ENCODE peak calls at places on chromosomes 3 and 15, in ten cellular contexts. A is H9; G is CD4-positive, alpha-beta T cell; D is uterus; R is heart right ventricle; N is endodermal cell; I is trophoblast cell; V is body of pancreas; C is colonic mucosa; P is AG04450. X is an unnamed sample.

GRCh38 chr3:194135806-194136518 is at the start of gene HES1:
- DNase-seq in A (peak; percentile 97), G (no peak), D (peak; percentile 93), R (peak; percentile 96), N (peak; percentile 99), I (peak; percentile 97), V (peak; percentile 96), C (peak; percentile 96), P (peak; percentile 95), X (peak; percentile 93)

GRCh38 chr15:44066211-44066827 is 128.8 kb downstream of the FRMD5 start:
- DNase-seq in A (peak; percentile 66), G (peak; percentile 18), D (no peak), R (peak; percentile 54), N (peak; percentile 87), I (peak; percentile 97), V (peak; percentile 66), C (peak; percentile 72), P (peak; percentile 29), X (no peak)

GRCh38 chr3:121735047-121735696 is 14.4 kb downstream of the GOLGB1 start:
- DNase-seq in A (no peak), G (no peak), D (no peak), R (no peak), N (no peak), I (peak; percentile 25), V (no peak), C (no peak), P (no peak), X (no peak)

GRCh38 chr3:131630117-131630516 is 127.3 kb upstream of the MRPL3 start:
- DNase-seq in A (no peak), G (no peak), D (no peak), R (no peak), N (no peak), I (no peak), V (no peak), C (no peak), P (no peak), X (no peak)

GRCh38 chr3:172218350-172219323 is 179.3 kb downstream of the FNDC3B start:
- DNase-seq in A (no peak), G (no peak), D (no peak), R (no peak), N (no peak), I (peak; percentile 49), V (no peak), C (no peak), P (no peak), X (no peak)

GRCh38 chr15:38531509-38531908 is 33.1 kb downstream of the RASGRP1 start:
- DNase-seq in A (no peak), G (no peak), D (no peak), R (no peak), N (no peak), I (no peak), V (no peak), C (no peak), P (no peak), X (no peak)

GRCh38 chr3:111695584-111696213 is 100.6 kb upstream of the ZBED2 start:
- DNase-seq in A (no peak), G (no peak), D (no peak), R (no peak), N (no peak), I (peak; percentile 41), V (no peak), C (no peak), P (peak; percentile 32), X (no peak)

GRCh38 chr15:84079885-84080777 is 155.4 kb upstream of the GOLGA6L4 start:
- DNase-seq in A (peak; percentile 74), G (peak; percentile 8), D (no peak), R (peak; percentile 3), N (peak; percentile 85), I (peak; percentile 25), V (peak; percentile 26), C (peak; percentile 21), P (no peak), X (peak; percentile 16)

GRCh38 chr3:45817788-45818523 is 21.6 kb upstream of the SLC6A20 start:
- DNase-seq in A (no peak), G (no peak), D (peak; percentile 78), R (peak; percentile 15), N (no peak), I (peak; percentile 94), V (peak; percentile 62), C (no peak), P (peak; percentile 97), X (no peak)

GRCh38 chr15:94080416-94080815 is 150.9 kb upstream of the MCTP2 start:
- DNase-seq in A (peak; percentile 57), G (no peak), D (no peak), R (peak; percentile 35), N (peak; percentile 73), I (no peak), V (no peak), C (no peak), P (no peak), X (peak; percentile 58)

GRCh38 chr3:43259626-43260025 is 26.7 kb upstream of the SNRK start:
- DNase-seq in A (no peak), G (no peak), D (no peak), R (no peak), N (no peak), I (no peak), V (no peak), C (no peak), P (no peak), X (no peak)

GRCh38 chr15:29530966-29531365 is 261.3 kb upstream of the NSMCE3 start:
- DNase-seq in A (no peak), G (no peak), D (no peak), R (no peak), N (no peak), I (no peak), V (no peak), C (no peak), P (no peak), X (no peak)

GRCh38 chr15:75024102-75024636 is 779 bp downstream of the PPCDC start:
- DNase-seq in A (no peak), G (no peak), D (no peak), R (no peak), N (no peak), I (peak; percentile 26), V (peak; percentile 33), C (no peak), P (no peak), X (no peak)

GRCh38 chr3:52237659-52238172 is 1.2 kb downstream of the TWF2 start:
- DNase-seq in A (peak; percentile 68), G (no peak), D (peak; percentile 89), R (peak; percentile 75), N (peak; percentile 81), I (peak; percentile 49), V (peak; percentile 76), C (peak; percentile 65), P (peak; percentile 66), X (peak; percentile 86)

GRCh38 chr3:179347108-179347382 is 464 bp upstream of the MFN1 start:
- DNase-seq in A (no peak), G (no peak), D (no peak), R (no peak), N (no peak), I (no peak), V (no peak), C (no peak), P (no peak), X (no peak)

GRCh38 chr3:15436246-15436645 is 8.8 kb downstream of the EAF1 start:
- DNase-seq in A (no peak), G (no peak), D (no peak), R (no peak), N (no peak), I (no peak), V (no peak), C (no peak), P (no peak), X (no peak)

GRCh38 chr3:15443826-15444524 is 16.6 kb downstream of the EAF1 start:
- DNase-seq in A (no peak), G (no peak), D (no peak), R (no peak), N (no peak), I (no peak), V (no peak), C (no peak), P (no peak), X (no peak)

GRCh38 chr3:15439476-15439875 is 12.1 kb downstream of the EAF1 start:
- DNase-seq in A (no peak), G (no peak), D (no peak), R (no peak), N (no peak), I (no peak), V (no peak), C (no peak), P (no peak), X (no peak)

GRCh38 chr3:15438988-15439387 is 11.6 kb downstream of the EAF1 start:
- DNase-seq in A (no peak), G (no peak), D (no peak), R (no peak), N (no peak), I (no peak), V (no peak), C (no peak), P (no peak), X (no peak)

GRCh38 chr3:15440891-15441290 is 13.5 kb downstream of the EAF1 start:
- DNase-seq in A (no peak), G (no peak), D (no peak), R (no peak), N (no peak), I (peak; percentile 10), V (no peak), C (no peak), P (no peak), X (no peak)
- H3K27ac ChIP-seq in A (no peak overlapping the region), G (no peak overlapping the region), D (no peak overlapping the region), R (no peak overlapping the region), N (no peak overlapping the region), I (no peak overlapping the region), V (no peak overlapping the region), C (no peak overlapping the region), P (no peak overlapping the region), X (no peak overlapping the region)

GRCh38 chr3:39142067-39142466 is 11.3 kb downstream of the CSRNP1 start:
- DNase-seq in A (no peak), G (no peak), D (no peak), R (no peak), N (peak; percentile 51), I (no peak), V (no peak), C (peak; percentile 81), P (no peak), X (no peak)
- H3K27ac ChIP-seq in A (no peak overlapping the region), G (no peak overlapping the region), D (peak overlapping the region; percentile 53), R (peak overlapping the region; percentile 61), N (no peak overlapping the region), I (peak overlapping the region; percentile 31), V (peak overlapping the region; percentile 94), C (peak overlapping the region; percentile 72), P (no peak overlapping the region), X (peak overlapping the region; percentile 66)

DNA sequence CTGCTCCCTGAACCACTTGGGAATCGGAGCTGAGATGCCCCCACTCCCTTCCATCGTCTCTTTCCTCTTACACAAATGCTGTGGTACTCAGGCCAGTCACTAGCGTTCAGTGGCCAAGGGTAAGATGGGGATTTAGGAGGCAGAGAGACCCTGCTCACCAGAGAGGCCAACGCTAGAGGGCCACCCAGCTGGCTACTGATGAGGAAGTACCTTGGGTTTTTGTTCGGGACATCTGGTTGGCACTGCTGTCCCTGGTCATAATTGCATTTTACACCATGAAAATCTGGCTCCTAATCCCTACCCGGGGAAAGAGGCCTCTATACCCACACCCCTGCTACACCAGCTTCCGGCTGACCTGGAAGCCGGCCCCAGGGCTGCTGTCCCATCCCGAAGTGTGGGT is 7.7 kb downstream of the MAP6D1 start:
- DNase-seq in A (no peak), G (no peak), D (no peak), R (no peak), N (no peak), I (no peak), V (no peak), C (no peak), P (no peak), X (no peak)
- H3K27ac ChIP-seq in A (no peak overlapping the region), G (no peak overlapping the region), D (no peak overlapping the region), R (no peak overlapping the region), N (no peak overlapping the region), I (no peak overlapping the region), V (no peak overlapping the region), C (no peak overlapping the region), P (no peak overlapping the region), X (no peak overlapping the region)

GRCh38 chr3:151568095-151568685 is 107.3 kb upstream of the IGSF10 start:
- DNase-seq in A (no peak), G (no peak), D (no peak), R (no peak), N (no peak), I (no peak), V (no peak), C (no peak), P (no peak), X (no peak)
- H3K27ac ChIP-seq in A (no peak overlapping the region), G (no peak overlapping the region), D (no peak overlapping the region), R (no peak overlapping the region), N (no peak overlapping the region), I (no peak overlapping the region), V (no peak overlapping the region), C (no peak overlapping the region), P (no peak overlapping the region), X (no peak overlapping the region)